ENCODE peak calls at places on chromosomes 2 and 18, in five cellular contexts. W is HEK293T, H is GM12878, B is NT2/D1, N is H1. Y is an unnamed sample.

GRCh38 chr18:9814431-9814830 is 71.3 kb upstream of the TXNDC2 start:
- DNase-seq in B (no peak), N (no peak), H (no peak), W (no peak), Y (peak)

GRCh38 chr2:50443868-50444267 is 588.1 kb downstream of the NRXN1 start:
- DNase-seq in W (no peak), N (no peak), B (no peak), H (no peak), Y (no peak)

GRCh38 chr2:62672601-62673000 is 32.9 kb upstream of the EHBP1 start:
- DNase-seq in H (no peak), W (no peak), N (peak), B (peak), Y (peak)

GRCh38 chr2:1032030-1032429 is 81.4 kb downstream of the SNTG2 start:
- DNase-seq in N (no peak), B (no peak), W (no peak), H (no peak), Y (no peak)

GRCh38 chr2:182586426-182586825 is 129.6 kb upstream of the DNAJC10 start:
- DNase-seq in N (no peak), B (no peak), H (no peak), W (no peak), Y (no peak)

GRCh38 chr2:228401065-228401912 is 219.8 kb upstream of the SPHKAP start:
- DNase-seq in W (no peak), H (no peak), B (peak), N (no peak), Y (no peak)

GRCh38 chr2:213274143-213274542 is 10.1 kb upstream of the SPAG16 start:
- DNase-seq in W (no peak), B (no peak), H (no peak), N (no peak), Y (no peak)

GRCh38 chr2:147331790-147332419 is 512.9 kb upstream of the ACVR2A start:
- DNase-seq in W (peak), H (no peak), B (peak), N (no peak), Y (peak)

GRCh38 chr2:25853038-25853638 is 25.1 kb downstream of the ASXL2 start:
- DNase-seq in N (no peak), H (no peak), B (no peak), W (no peak), Y (no peak)

GRCh38 chr2:75317316-75317715 is 118.0 kb upstream of the TACR1 start:
- DNase-seq in W (no peak), B (no peak), H (no peak), N (no peak), Y (no peak)

GRCh38 chr2:128396946-128397345 is 78.3 kb upstream of the HS6ST1 start:
- DNase-seq in N (no peak), H (no peak), B (no peak), W (no peak), Y (no peak)

GRCh38 chr2:166592750-166593149 is 98.7 kb upstream of the SCN7A start:
- DNase-seq in N (no peak), H (no peak), B (no peak), W (no peak), Y (no peak)

GRCh38 chr2:178825183-178825582 is 18.0 kb upstream of the TTN start:
- DNase-seq in H (no peak), W (no peak), N (no peak), B (no peak), Y (no peak)

GRCh38 chr2:196468394-196468793 is 171.1 kb upstream of the CCDC150 start:
- DNase-seq in H (no peak), W (no peak), B (no peak), N (no peak), Y (no peak)

GRCh38 chr2:230312638-230313037 is 14.4 kb upstream of the SP140L start:
- DNase-seq in N (no peak), B (no peak), W (no peak), H (no peak), Y (no peak)

GRCh38 chr2:80001704-80002103 is 302.8 kb downstream of the LRRTM1 start:
- DNase-seq in N (no peak), H (no peak), W (no peak), B (no peak), Y (no peak)

GRCh38 chr2:13504808-13505207 is 788.1 kb downstream of the TRIB2 start:
- DNase-seq in N (no peak), B (no peak), H (no peak), W (no peak), Y (no peak)

GRCh38 chr2:46876741-46877384 is 38.7 kb downstream of the MCFD2 start:
- DNase-seq in N (no peak), B (no peak), W (peak), H (no peak), Y (peak)

DNA sequence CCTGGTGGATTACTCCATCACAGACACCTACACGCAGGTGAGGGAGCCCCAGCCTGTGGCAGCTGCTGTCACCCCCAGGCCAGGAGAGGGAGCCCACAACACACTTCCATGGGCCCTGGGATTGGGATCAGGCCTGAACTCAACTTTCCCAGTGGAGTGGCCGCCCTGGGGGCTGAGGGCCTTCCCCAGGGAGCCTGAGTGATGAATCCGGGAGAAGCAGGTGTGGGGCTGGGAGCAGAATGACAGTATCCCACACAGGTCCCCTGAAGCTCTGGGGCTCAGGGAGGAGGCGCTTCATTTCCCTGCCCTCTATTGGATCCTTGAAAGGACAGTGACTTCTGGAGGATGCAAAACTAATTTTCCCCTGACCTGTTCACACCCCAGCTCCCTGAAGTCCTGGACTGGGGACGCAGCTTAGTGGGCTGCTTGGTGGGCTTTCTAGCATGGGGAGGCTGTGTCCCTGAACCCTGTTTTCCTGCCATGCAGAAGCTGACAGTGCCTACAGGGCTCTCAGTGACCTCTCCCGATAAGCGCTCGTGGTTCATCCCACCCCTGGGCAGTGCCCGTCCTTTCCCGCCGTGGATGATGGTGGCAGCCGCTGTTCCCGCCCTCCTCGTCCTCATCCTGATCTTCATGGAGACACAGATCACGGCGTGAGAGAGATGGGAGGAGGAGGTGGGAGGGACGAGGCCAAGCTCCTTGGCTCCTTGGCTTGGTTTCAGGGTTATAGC is 11.0 kb downstream of the SLC4A3 start:
- DNase-seq in N (no peak), W (no peak), B (no peak), H (no peak), Y (peak)
- TF ChIP-seq SUZ12 in N (no peak), W (no peak), B (no peak), H (no peak), Y (no peak)

GRCh38 chr2:216110620-216111019 is 1.5 kb downstream of the XRCC5 start:
- DNase-seq in W (no peak), N (no peak), H (no peak), B (no peak), Y (no peak)
- TF ChIP-seq SUZ12 in W (no peak), N (no peak), H (no peak), B (no peak), Y (no peak)

GRCh38 chr2:120877409-120877808 is 141.7 kb downstream of the GLI2 start:
- DNase-seq in H (no peak), B (no peak), N (no peak), W (no peak), Y (no peak)

GRCh38 chr2:120875431-120875830 is 139.8 kb downstream of the GLI2 start:
- DNase-seq in N (no peak), W (no peak), H (no peak), B (no peak), Y (no peak)

GRCh38 chr2:120878970-120879369 is 143.3 kb downstream of the GLI2 start:
- DNase-seq in B (no peak), N (no peak), W (no peak), H (no peak), Y (no peak)

GRCh38 chr2:120874876-120875275 is 139.2 kb downstream of the GLI2 start:
- DNase-seq in W (no peak), B (no peak), N (no peak), H (no peak), Y (no peak)

DNA sequence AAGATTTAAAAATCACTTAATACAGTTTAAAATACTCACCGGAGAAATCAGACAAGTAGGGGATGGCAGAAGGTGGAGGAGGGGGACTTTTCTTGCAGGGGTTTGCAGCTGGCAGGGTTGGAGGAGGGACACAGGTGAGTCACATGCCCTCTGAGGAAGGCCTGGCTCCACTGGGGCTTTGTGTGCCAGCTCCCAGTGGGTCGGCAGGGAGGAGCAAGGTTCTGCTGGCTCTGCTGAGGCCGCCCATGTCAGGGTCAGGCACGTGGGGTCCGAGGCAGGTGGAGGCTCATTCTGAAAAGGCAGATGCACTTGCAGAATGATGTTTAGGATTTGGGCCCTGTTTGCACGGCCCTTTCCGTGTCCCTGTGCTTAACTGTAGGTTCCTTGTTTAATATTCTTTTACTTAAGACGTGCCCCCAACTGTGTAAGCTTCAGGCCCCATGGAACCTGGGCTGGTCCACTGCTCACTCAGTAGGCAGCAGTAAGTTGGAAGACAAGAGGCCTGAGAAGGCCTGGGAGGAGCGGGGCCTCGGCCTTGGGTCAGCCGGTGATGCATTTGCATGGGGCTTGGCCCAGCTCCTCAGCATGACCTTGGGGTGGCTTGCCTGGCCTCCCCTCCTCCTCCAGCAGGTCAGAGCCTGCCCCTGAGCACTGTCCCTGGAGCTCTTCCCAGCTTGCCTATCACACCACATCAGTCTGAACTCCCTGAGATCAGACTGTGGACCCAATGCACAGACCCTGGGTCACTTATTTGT is 141.0 kb downstream of the GLI2 start:
- DNase-seq in W (no peak), N (no peak), H (no peak), B (no peak), Y (no peak)
- TF ChIP-seq SUZ12 in W (no peak), N (no peak), H (no peak), B (no peak), Y (no peak)

GRCh38 chr2:208642125-208642779 is 235.7 kb downstream of the PTH2R start:
- DNase-seq in B (no peak), W (no peak), H (no peak), N (no peak), Y (no peak)
- TF ChIP-seq SUZ12 in B (no peak), W (no peak), H (no peak), N (no peak), Y (no peak)

GRCh38 chr2:235746257-235746934 is 252.6 kb downstream of the AGAP1 start:
- DNase-seq in B (peak), N (no peak), H (no peak), W (peak), Y (peak)
- TF ChIP-seq SUZ12 in B (no peak), N (no peak), H (no peak), W (no peak), Y (no peak)

GRCh38 chr2:112481050-112481527 is 867 bp upstream of the TTL start:
- DNase-seq in N (no peak), B (peak), W (peak), H (peak), Y (peak)
- TF ChIP-seq SUZ12 in N (no peak), B (no peak), W (no peak), H (no peak), Y (no peak)

GRCh38 chr2:219969508-219969907 is 342.1 kb downstream of the SLC4A3 start:
- DNase-seq in W (no peak), B (no peak), N (no peak), H (no peak), Y (no peak)

GRCh38 chr2:219965287-219965870 is 337.9 kb downstream of the SLC4A3 start:
- DNase-seq in B (peak), W (no peak), N (peak), H (no peak), Y (no peak)

GRCh38 chr2:219973136-219973535 is 345.7 kb downstream of the SLC4A3 start:
- DNase-seq in B (no peak), W (no peak), H (no peak), N (no peak), Y (no peak)

DNA sequence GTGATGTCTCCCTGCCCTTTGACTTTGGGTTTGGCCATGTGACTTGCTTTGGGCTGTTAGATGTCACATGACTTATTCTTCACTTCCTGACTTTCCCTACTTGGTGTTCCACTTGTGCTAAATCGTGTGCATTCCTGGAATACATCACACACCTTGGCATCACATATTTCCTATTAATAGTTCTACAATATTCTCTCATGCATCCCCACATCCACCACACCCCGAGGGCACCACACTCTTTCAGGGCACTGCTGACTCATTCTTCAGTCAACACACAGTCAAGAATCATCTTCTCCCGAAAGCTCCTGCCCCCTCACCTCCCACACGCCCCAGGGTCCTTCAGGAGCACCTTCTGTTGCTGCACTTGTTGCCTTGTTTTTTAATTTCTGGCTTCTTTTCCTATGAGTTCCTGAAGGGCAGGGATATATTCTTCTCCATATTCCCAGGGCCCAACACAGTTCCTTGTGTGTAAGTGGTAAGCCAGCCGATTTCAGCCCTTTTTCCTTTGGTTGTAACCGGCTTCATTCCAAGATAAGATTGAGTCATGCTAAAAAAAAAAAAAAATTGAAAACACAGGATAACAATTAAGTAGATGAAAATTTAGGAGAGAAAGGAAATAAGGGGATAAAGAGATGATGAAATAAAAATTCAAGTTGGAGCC is 341.4 kb downstream of the SLC4A3 start:
- DNase-seq in B (no peak), N (no peak), H (no peak), W (no peak), Y (no peak)
- TF ChIP-seq SUZ12 in B (no peak), N (no peak), H (no peak), W (no peak), Y (no peak)

DNA sequence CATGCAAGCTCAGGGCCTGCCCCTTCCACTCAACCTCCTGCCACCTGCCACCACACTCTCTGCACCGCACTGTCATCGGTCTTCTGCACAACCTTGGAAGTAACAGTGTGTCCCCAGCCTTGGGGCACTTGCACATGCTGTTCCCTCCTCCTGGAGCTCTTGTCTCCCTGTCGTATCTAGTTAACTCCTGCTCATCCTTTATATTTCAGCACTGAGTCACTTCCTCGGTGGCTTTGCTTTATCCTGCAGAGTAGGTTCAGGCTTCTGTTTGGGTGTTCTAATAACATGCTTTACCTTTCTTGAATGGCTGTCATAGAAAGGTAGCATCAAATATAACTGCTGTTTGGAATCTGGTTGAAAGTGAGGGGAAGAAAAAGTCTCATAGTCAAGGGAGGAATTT is 25.3 kb downstream of the PAX8 start:
- DNase-seq in B (no peak), W (no peak), H (no peak), N (no peak), Y (no peak)
- TF ChIP-seq SUZ12 in B (no peak), W (no peak), H (no peak), N (no peak), Y (no peak)

GRCh38 chr2:157052685-157053224 is 204.8 kb upstream of the GALNT5 start:
- DNase-seq in H (no peak), N (no peak), W (no peak), B (no peak), Y (peak)

GRCh38 chr2:157058161-157058560 is 199.3 kb upstream of the GALNT5 start:
- DNase-seq in N (no peak), B (no peak), H (no peak), W (no peak), Y (no peak)

GRCh38 chr2:157053876-157054275 is 203.6 kb upstream of the GALNT5 start:
- DNase-seq in B (no peak), H (no peak), W (no peak), N (no peak), Y (no peak)

GRCh38 chr2:157056200-157056676 is 201.3 kb upstream of the GALNT5 start:
- DNase-seq in H (no peak), N (no peak), B (no peak), W (no peak), Y (peak)

DNA sequence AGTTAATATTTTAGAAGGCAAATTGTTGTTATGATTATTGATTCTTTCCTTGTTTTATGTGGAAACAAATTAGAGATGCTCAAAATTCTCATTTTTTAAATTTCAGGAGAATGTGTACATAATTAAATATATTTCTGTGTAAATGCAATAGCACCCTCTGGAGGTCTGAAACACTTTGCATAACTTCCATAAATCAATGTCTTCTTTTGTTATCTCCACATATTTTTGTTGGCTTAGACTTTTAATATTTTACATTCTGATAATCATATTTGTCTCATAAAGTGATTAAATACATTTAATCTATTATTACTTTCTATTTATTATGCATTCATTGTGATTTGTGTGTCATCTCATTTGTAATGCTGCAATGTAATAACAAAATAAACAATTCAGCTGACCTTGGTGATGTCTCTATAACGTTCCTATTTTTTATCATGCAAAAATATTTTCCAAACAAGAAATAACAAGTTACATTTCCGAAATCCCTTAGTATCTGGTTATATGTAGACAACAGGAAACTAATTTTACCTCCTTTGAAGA is 201.8 kb upstream of the GALNT5 start:
- DNase-seq in H (no peak), B (no peak), N (no peak), W (peak), Y (peak)
- TF ChIP-seq SUZ12 in H (no peak), B (no peak), N (no peak), W (no peak), Y (no peak)

GRCh38 chr2:186554850-186555785 is 34.7 kb upstream of the ITGAV start:
- DNase-seq in N (no peak), W (no peak), H (no peak), B (no peak), Y (no peak)
- TF ChIP-seq SUZ12 in N (no peak), W (no peak), H (no peak), B (no peak), Y (no peak)